ENCODE peak calls at places on chromosomes 1 and 21, in four cellular contexts. U is CD4-positive, alpha-beta T cell; N is dorsolateral prefrontal cortex; K is naive B cell. M is an unnamed sample.

GRCh38 chr21:17250651-17251294 is 262.1 kb upstream of the CXADR start:
- DNase-seq in U (no peak), N (no peak), K (no peak), M (no peak)

GRCh38 chr1:24536391-24536840 is 19.5 kb upstream of the NCMAP start:
- DNase-seq in U (peak; percentile 72), N (no peak), K (peak; percentile 70), M (peak; percentile 38)

GRCh38 chr1:164823486-164824279 is 264.7 kb downstream of the PBX1 start:
- DNase-seq in U (no peak), N (no peak), K (no peak), M (no peak)

GRCh38 chr21:42665026-42665425 is 11.6 kb downstream of the PDE9A start:
- DNase-seq in U (no peak), N (no peak), K (no peak), M (no peak)

GRCh38 chr1:157089789-157090188 is 9.8 kb downstream of the ETV3L start:
- DNase-seq in U (no peak), N (no peak), K (no peak), M (no peak)

GRCh38 chr1:184940226-184940625 is 34.1 kb downstream of the NIBAN1 start:
- DNase-seq in U (no peak), N (no peak), K (no peak), M (no peak)

GRCh38 chr1:161274874-161275273 is 16.3 kb downstream of the PCP4L1 start:
- DNase-seq in U (no peak), N (no peak), K (no peak), M (no peak)

GRCh38 chr1:108704501-108704900 is 8.2 kb upstream of the FNDC7 start:
- DNase-seq in U (no peak), N (no peak), K (no peak), M (no peak)

GRCh38 chr21:36461277-36461917 is 18.5 kb downstream of the CLDN14 start:
- DNase-seq in U (no peak), N (no peak), K (no peak), M (no peak)

GRCh38 chr1:228073870-228074545 is 8.5 kb upstream of the ARF1 start:
- DNase-seq in U (no peak), N (peak; percentile 15), K (no peak), M (no peak)

GRCh38 chr1:151458936-151459330 is 361 bp downstream of the POGZ start:
- DNase-seq in U (peak; percentile 57), N (peak; percentile 39), K (peak; percentile 63), M (peak; percentile 46)

GRCh38 chr1:33996281-33996680 is 132.4 kb downstream of the HMGB4 start:
- DNase-seq in U (no peak), N (no peak), K (no peak), M (no peak)

GRCh38 chr1:238710697-238711096 is 675.7 kb upstream of the CHRM3 start:
- DNase-seq in U (no peak), N (no peak), K (no peak), M (no peak)

GRCh38 chr1:12594966-12595838 is 22.8 kb downstream of the DHRS3 start:
- DNase-seq in U (peak; percentile 27), N (no peak), K (peak; percentile 35), M (no peak)

GRCh38 chr1:19861034-19861433 is 21.2 kb upstream of the OTUD3 start:
- DNase-seq in U (no peak), N (no peak), K (no peak), M (no peak)

GRCh38 chr1:32907435-32907834 is 6.2 kb upstream of the TMEM54 start:
- DNase-seq in U (no peak), N (no peak), K (no peak), M (no peak)

GRCh38 chr1:159924025-159924790 is 1.1 kb downstream of the TAGLN2 start:
- DNase-seq in U (peak; percentile 69), N (no peak), K (peak; percentile 68), M (peak; percentile 60)

GRCh38 chr1:59730759-59731478 is 83.8 kb upstream of the HOOK1 start:
- DNase-seq in U (no peak), N (no peak), K (no peak), M (peak; percentile 9)

GRCh38 chr21:44955141-44955802 is 15.4 kb downstream of the SLX9 start:
- DNase-seq in U (no peak), N (no peak), K (no peak), M (no peak)

GRCh38 chr1:6891781-6892579 is 106.7 kb downstream of the CAMTA1 start:
- DNase-seq in U (no peak), N (no peak), K (no peak), M (no peak)

GRCh38 chr1:227351443-227351842 is 33.2 kb upstream of the CDC42BPA start:
- DNase-seq in U (no peak), N (no peak), K (no peak), M (no peak)

GRCh38 chr1:57485643-57486042 is 61.8 kb upstream of the DAB1 start:
- DNase-seq in U (no peak), N (no peak), K (no peak), M (no peak)

GRCh38 chr1:105894006-105894405 is 1162.5 kb upstream of the PRMT6 start:
- DNase-seq in U (no peak), N (no peak), K (no peak), M (no peak)

GRCh38 chr1:84782881-84783280 is 92.6 kb upstream of the SSX2IP start:
- DNase-seq in U (no peak), N (no peak), K (no peak), M (no peak)

GRCh38 chr21:46127239-46128105 is 27.9 kb downstream of the FTCD start:
- DNase-seq in U (no peak), N (no peak), K (no peak), M (no peak)